ENCODE peak calls at places on chromosome 1, in five cellular contexts. F, L, R, V and O are unnamed samples. For H3K27me3, the result is how much of the 10 kb centered on the place peaks cover.

GRCh38 chr1:26705788-26706237 is 10.0 kb downstream of the ARID1A start:
- DNase-seq in F (no peak), L (no peak), R (no peak), V (no peak), O (no peak)

GRCh38 chr1:245074232-245074747 is 80.5 kb upstream of the KIF26B start:
- DNase-seq in F (no peak), L (no peak), R (no peak), V (no peak), O (peak)

GRCh38 chr1:27116697-27117096 is 38.2 kb downstream of the SLC9A1 start:
- DNase-seq in F (no peak), L (no peak), R (no peak), V (no peak), O (no peak)

GRCh38 chr1:85602536-85602935 is 22.0 kb downstream of the CCN1 start:
- DNase-seq in F (no peak), L (no peak), R (no peak), V (no peak), O (no peak)

GRCh38 chr1:39116868-39117728 is 87.4 kb upstream of the MACF1 start:
- DNase-seq in F (no peak), L (no peak), R (no peak), V (no peak), O (no peak)

GRCh38 chr1:57142999-57143398 is 177.2 kb upstream of the C8B start:
- DNase-seq in F (no peak), L (no peak), R (no peak), V (no peak), O (no peak)

GRCh38 chr1:72547412-72547811 is 265.1 kb upstream of the NEGR1 start:
- DNase-seq in F (no peak), L (no peak), R (no peak), V (no peak), O (no peak)

GRCh38 chr1:145962157-145963102 is 1.9 kb downstream of the ANKRD34A start:
- DNase-seq in F (no peak), L (no peak), R (peak), V (no peak), O (peak)

GRCh38 chr1:219412772-219413171 is 200.1 kb downstream of the ZC3H11B start:
- DNase-seq in F (no peak), L (no peak), R (no peak), V (no peak), O (no peak)

GRCh38 chr1:217315346-217315745 is 315.5 kb downstream of the GPATCH2 start:
- DNase-seq in F (no peak), L (no peak), R (no peak), V (no peak), O (no peak)

GRCh38 chr1:152745289-152745704 is 12.5 kb upstream of the KPRP start:
- DNase-seq in F (no peak), L (no peak), R (no peak), V (no peak), O (no peak)

GRCh38 chr1:246971322-246971721 is 36.5 kb downstream of the ZNF695 start:
- DNase-seq in F (no peak), L (peak), R (peak), V (peak), O (no peak)

GRCh38 chr1:226920446-226920894 is 19.6 kb upstream of the COQ8A start:
- DNase-seq in F (peak), L (no peak), R (peak), V (peak), O (no peak)

GRCh38 chr1:158334601-158335292 is 3.4 kb upstream of the CD1B start:
- DNase-seq in F (no peak), L (no peak), R (no peak), V (no peak), O (no peak)

GRCh38 chr1:180196436-180197003 is 33.5 kb upstream of the LHX4 start:
- DNase-seq in F (no peak), L (no peak), R (no peak), V (no peak), O (no peak)

GRCh38 chr1:51063121-51063520 is 38.9 kb upstream of the C1orf185 start:
- DNase-seq in F (no peak), L (no peak), R (no peak), V (no peak), O (no peak)

GRCh38 chr1:236854602-236854978 is 59.5 kb downstream of the MTR start:
- DNase-seq in F (no peak), L (no peak), R (no peak), V (no peak), O (peak)

GRCh38 chr1:15702722-15703550 is 18.8 kb downstream of the PLEKHM2 start:
- DNase-seq in F (no peak), L (no peak), R (peak), V (no peak), O (no peak)

GRCh38 chr1:194159941-194160340 is 973.5 kb upstream of the B3GALT2 start:
- DNase-seq in F (no peak), L (no peak), R (no peak), V (peak), O (no peak)

GRCh38 chr1:109025691-109026090 is 16.2 kb downstream of the WDR47 start:
- DNase-seq in F (no peak), L (no peak), R (no peak), V (no peak), O (no peak)

GRCh38 chr1:161486806-161487482 is 18.3 kb upstream of the FCGR2A start:
- DNase-seq in F (no peak), L (peak), R (no peak), V (peak), O (peak)

GRCh38 chr1:220271706-220272046 is 577 bp downstream of the RAB3GAP2 start:
- DNase-seq in F (no peak), L (no peak), R (no peak), V (peak), O (peak)

GRCh38 chr1:150798509-150798908 is 9.6 kb downstream of the CTSK start:
- DNase-seq in F (no peak), L (no peak), R (no peak), V (peak), O (peak)

GRCh38 chr1:215793210-215793609 is 226.1 kb downstream of the KCTD3 start:
- DNase-seq in F (no peak), L (no peak), R (no peak), V (no peak), O (no peak)

GRCh38 chr1:95686217-95686616 is 452.2 kb downstream of the RWDD3 start:
- DNase-seq in F (no peak), L (no peak), R (no peak), V (no peak), O (no peak)

GRCh38 chr1:230067871-230068814 is 1.1 kb downstream of the GALNT2 start:
- DNase-seq in F (peak), L (no peak), R (peak), V (peak), O (peak)

GRCh38 chr1:33819290-33819912 is 44.5 kb upstream of the HMGB4 start:
- DNase-seq in F (peak), L (no peak), R (no peak), V (no peak), O (no peak)

GRCh38 chr1:203128691-203129500 is 1.4 kb downstream of the ADORA1 start:
- DNase-seq in F (no peak), L (no peak), R (no peak), V (no peak), O (no peak)
- H3K4me3 ChIP-seq in F (peak), L (no peak), R (no peak), V (peak), O (peak)

GRCh38 chr1:10888289-10888688 is 91.8 kb upstream of the CASZ1 start:
- DNase-seq in F (no peak), L (no peak), R (no peak), V (no peak), O (no peak)
- H3K27me3 ChIP-seq in F (under half), L (under half), R (under half), V (under half), O (under half)

DNA sequence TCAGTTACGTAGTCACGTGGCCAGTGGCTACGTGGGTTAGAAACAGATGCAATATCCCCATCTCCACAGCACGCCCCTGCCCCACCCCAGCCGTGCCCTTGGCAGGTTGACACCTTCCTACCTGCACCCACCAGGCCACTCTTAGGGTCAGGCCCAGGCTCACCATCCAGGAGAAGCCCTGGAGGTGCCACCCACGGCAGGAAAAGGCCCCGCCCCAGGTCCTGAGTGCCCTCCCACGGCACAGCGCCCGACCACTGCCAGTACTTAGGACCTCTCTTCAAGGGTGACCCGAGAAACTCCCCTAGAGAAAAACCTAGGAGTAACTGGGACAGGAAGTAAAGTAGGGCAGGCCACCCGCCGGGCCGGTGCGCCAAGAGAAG is 1.5 kb downstream of the C1orf35 start:
- DNase-seq in F (no peak), L (no peak), R (peak), V (no peak), O (no peak)
- H3K4me3 ChIP-seq in F (peak), L (peak), R (peak), V (peak), O (peak)

DNA sequence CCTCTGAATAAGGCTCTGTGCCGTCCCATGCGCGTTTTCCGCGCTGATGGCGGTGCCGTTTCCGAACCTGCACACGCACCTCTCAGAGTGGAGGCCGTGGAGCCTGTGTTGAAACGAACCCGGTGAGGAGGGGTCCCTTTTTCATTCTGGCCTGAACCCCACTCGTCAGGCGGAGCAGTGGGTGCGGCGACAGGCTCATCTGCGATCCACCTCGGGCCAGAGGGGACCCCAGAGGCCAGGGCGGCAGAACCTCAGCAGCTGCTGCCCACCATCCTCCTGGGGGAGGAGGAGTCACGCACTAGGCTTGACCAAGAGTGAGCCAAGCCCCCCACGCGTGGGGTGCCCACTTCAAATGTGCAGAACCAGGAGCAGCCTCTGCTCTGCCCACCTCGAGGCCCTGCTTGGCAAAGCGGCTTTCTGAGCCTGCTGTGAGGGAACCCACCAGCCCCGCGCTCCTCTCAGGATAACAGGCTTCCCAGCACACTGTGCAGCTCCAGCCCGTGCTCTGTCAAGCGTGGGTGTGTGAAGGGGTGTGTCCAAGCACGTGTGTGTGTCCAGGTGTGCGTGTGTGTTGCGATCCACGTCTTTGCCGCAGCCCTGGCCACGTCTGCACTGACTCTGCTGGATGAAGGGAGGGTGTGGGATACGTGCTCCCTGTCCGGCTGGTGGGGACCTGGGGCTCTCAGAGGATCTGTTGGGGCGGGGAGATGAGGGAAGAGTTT is 6.8 kb downstream of the PRDM16 start:
- DNase-seq in F (no peak), L (no peak), R (no peak), V (no peak), O (no peak)
- H3K27me3 ChIP-seq in F (under half), L (under half), R (under half), V (under half), O (under half)